ENCODE peak calls at places on chromosomes 6 and 20, in ten cellular contexts. Q is CD14-positive monocyte, W is Calu3, X is GM06990, E is AG09319, M is endothelial cell, G is fibroblast of pulmonary artery, H is lung, V is IMR-90, B is epithelial cell of esophagus. A is an unnamed sample.

GRCh38 chr6:22296067-22296466 is 769 bp downstream of the PRL start:
- DNase-seq in Q (no peak), W (no peak), X (no peak), E (no peak), M (no peak), G (no peak), H (no peak), V (no peak), B (no peak), A (no peak)

GRCh38 chr6:225121-225721 is 67.1 kb upstream of the DUSP22 start:
- DNase-seq in Q (peak), W (no peak), X (peak), E (no peak), M (peak), G (peak), H (no peak), V (no peak), B (peak), A (no peak)

GRCh38 chr6:43971776-43972126 is 155.5 kb downstream of the MRPL14 start:
- DNase-seq in Q (no peak), W (no peak), X (no peak), E (no peak), M (no peak), G (no peak), H (no peak), V (no peak), B (no peak), A (no peak)

GRCh38 chr6:8556370-8557018 is 121.1 kb upstream of the SLC35B3 start:
- DNase-seq in Q (no peak), W (no peak), X (no peak), E (no peak), M (no peak), G (peak), H (no peak), V (peak), B (peak), A (no peak)

GRCh38 chr6:46190889-46191288 is 20.1 kb upstream of the ENPP5 start:
- DNase-seq in Q (no peak), W (no peak), X (no peak), E (no peak), M (no peak), G (no peak), H (no peak), V (no peak), B (no peak), A (no peak)

GRCh38 chr20:35166242-35166830 is 5.5 kb upstream of the PROCR start:
- DNase-seq in Q (no peak), W (no peak), X (no peak), E (no peak), M (peak), G (peak), H (peak), V (no peak), B (no peak), A (no peak)

GRCh38 chr20:25355191-25355590 is 35.4 kb downstream of the ABHD12 start:
- DNase-seq in Q (no peak), W (no peak), X (no peak), E (no peak), M (no peak), G (no peak), H (no peak), V (no peak), B (no peak), A (no peak)

GRCh38 chr20:17438436-17439039 is 92.6 kb downstream of the BFSP1 start:
- DNase-seq in Q (no peak), W (no peak), X (no peak), E (no peak), M (no peak), G (no peak), H (no peak), V (no peak), B (no peak), A (no peak)

GRCh38 chr6:154509421-154510143 is 903 bp downstream of the CNKSR3 start:
- DNase-seq in Q (no peak), W (peak), X (peak), E (no peak), M (peak), G (peak), H (no peak), V (no peak), B (peak), A (peak)

GRCh38 chr20:24153101-24154040 is 164.8 kb upstream of the GGTLC1 start:
- DNase-seq in Q (no peak), W (no peak), X (no peak), E (no peak), M (no peak), G (no peak), H (no peak), V (no peak), B (no peak), A (no peak)

GRCh38 chr6:105900120-105900937 is 185.8 kb upstream of the PRDM1 start:
- DNase-seq in Q (no peak), W (no peak), X (no peak), E (peak), M (peak), G (peak), H (no peak), V (peak), B (peak), A (no peak)

GRCh38 chr6:115838763-115839401 is 221.8 kb downstream of the FRK start:
- DNase-seq in Q (no peak), W (peak), X (no peak), E (no peak), M (peak), G (peak), H (no peak), V (peak), B (peak), A (peak)

GRCh38 chr6:19465760-19466159 is 371.4 kb upstream of the ID4 start:
- DNase-seq in Q (no peak), W (no peak), X (no peak), E (peak), M (no peak), G (peak), H (no peak), V (peak), B (peak), A (no peak)

GRCh38 chr6:32852844-32853540 is 512 bp downstream of the TAP1 start:
- DNase-seq in Q (no peak), W (peak), X (no peak), E (no peak), M (peak), G (peak), H (peak), V (peak), B (peak), A (peak)

GRCh38 chr6:32885698-32886286 is 31.8 kb downstream of the PSMB9 start:
- DNase-seq in Q (no peak), W (no peak), X (peak), E (peak), M (no peak), G (peak), H (no peak), V (peak), B (peak), A (no peak)

GRCh38 chr6:16372029-16372776 is 133.8 kb downstream of the GMPR start:
- DNase-seq in Q (no peak), W (no peak), X (no peak), E (no peak), M (no peak), G (peak), H (no peak), V (no peak), B (no peak), A (no peak)

DNA sequence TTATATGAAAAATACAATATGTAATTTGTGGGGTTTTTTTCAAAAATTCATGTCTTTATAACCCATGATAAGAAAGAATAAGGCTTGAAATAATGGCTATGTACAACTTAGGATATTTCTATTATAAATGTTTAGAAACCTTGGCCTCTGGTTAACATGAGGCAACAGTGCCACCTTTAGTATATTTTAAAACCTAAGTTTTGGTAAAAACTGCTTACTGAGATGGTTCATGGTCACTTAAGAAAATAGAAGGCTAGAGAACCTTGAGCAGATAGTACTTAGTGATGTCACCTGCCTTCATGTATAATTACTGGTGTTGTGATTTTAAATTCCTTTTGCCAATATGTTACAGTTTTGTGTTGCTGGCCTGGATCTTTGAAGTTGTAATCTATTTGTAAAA is 176.5 kb downstream of the ADGB start:
- DNase-seq in Q (no peak), W (no peak), X (no peak), E (no peak), M (no peak), G (peak), H (no peak), V (no peak), B (no peak), A (no peak)
- TF ChIP-seq CTCF in Q (no peak), W (no peak), X (no peak), E (no peak), M (no peak), G (no peak), H (no peak), V (no peak), B (no peak), A (no peak)

GRCh38 chr6:4370066-4370465 is 234.7 kb upstream of the ECI2 start:
- DNase-seq in Q (no peak), W (no peak), X (no peak), E (peak), M (no peak), G (peak), H (no peak), V (peak), B (peak), A (no peak)
- TF ChIP-seq CTCF in Q (no peak), W (no peak), X (no peak), E (no peak), M (no peak), G (peak), H (no peak), V (no peak), B (no peak), A (no peak)

GRCh38 chr6:38492031-38492430 is 147.7 kb downstream of the BTBD9 start:
- DNase-seq in Q (no peak), W (no peak), X (no peak), E (no peak), M (no peak), G (no peak), H (no peak), V (no peak), B (no peak), A (no peak)
- TF ChIP-seq CTCF in Q (no peak), W (no peak), X (no peak), E (no peak), M (no peak), G (no peak), H (no peak), V (no peak), B (no peak), A (no peak)

GRCh38 chr6:31271641-31272357 is at the start of gene HLA-C:
- DNase-seq in Q (peak), W (peak), X (peak), E (peak), M (peak), G (peak), H (peak), V (peak), B (peak), A (peak)
- TF ChIP-seq CTCF in Q (no peak), W (no peak), X (peak), E (peak), M (no peak), G (peak), H (no peak), V (peak), B (no peak), A (no peak)

GRCh38 chr6:122482750-122483080 is 11.1 kb upstream of the SERINC1 start:
- DNase-seq in Q (no peak), W (no peak), X (no peak), E (no peak), M (no peak), G (no peak), H (no peak), V (no peak), B (no peak), A (no peak)
- TF ChIP-seq CTCF in Q (no peak), W (no peak), X (no peak), E (no peak), M (no peak), G (no peak), H (no peak), V (no peak), B (no peak), A (no peak)

GRCh38 chr6:143301204-143301603 is 149.3 kb downstream of the ADAT2 start:
- DNase-seq in Q (no peak), W (no peak), X (no peak), E (no peak), M (no peak), G (no peak), H (no peak), V (no peak), B (no peak), A (no peak)

GRCh38 chr6:143294265-143294664 is 156.2 kb downstream of the ADAT2 start:
- DNase-seq in Q (no peak), W (no peak), X (no peak), E (no peak), M (no peak), G (no peak), H (no peak), V (no peak), B (no peak), A (no peak)

GRCh38 chr6:143295904-143296303 is 154.6 kb downstream of the ADAT2 start:
- DNase-seq in Q (no peak), W (no peak), X (no peak), E (no peak), M (no peak), G (no peak), H (no peak), V (no peak), B (no peak), A (no peak)

GRCh38 chr6:143293526-143293925 is 157.0 kb downstream of the ADAT2 start:
- DNase-seq in Q (no peak), W (no peak), X (no peak), E (no peak), M (no peak), G (no peak), H (no peak), V (no peak), B (no peak), A (no peak)

GRCh38 chr6:143299253-143300166 is 151.0 kb downstream of the ADAT2 start:
- DNase-seq in Q (no peak), W (no peak), X (peak), E (no peak), M (no peak), G (no peak), H (no peak), V (no peak), B (no peak), A (no peak)
- TF ChIP-seq CTCF in Q (no peak), W (no peak), X (peak), E (no peak), M (no peak), G (no peak), H (no peak), V (no peak), B (no peak), A (peak)

DNA sequence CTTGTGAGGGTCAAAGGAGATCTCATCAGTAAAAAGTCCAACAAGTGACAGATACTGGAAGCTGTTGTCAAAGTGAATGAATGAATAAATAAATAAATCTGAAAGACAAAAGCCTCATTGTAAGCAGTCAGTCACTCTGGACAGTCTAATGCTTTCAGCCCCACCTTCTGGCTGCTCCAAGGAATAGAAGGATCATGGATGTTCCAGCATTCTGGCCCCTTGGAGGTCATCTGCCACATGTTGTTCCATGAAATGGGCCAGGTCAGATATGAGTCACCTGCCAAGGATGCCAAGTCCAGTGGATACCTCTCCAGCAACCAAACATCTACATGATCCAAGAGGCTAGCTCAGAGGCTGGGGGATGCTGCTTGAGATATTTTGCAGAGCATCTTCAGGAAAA is 185.6 kb downstream of the BMP7 start:
- DNase-seq in Q (no peak), W (no peak), X (no peak), E (no peak), M (no peak), G (no peak), H (no peak), V (no peak), B (no peak), A (no peak)
- TF ChIP-seq CTCF in Q (no peak), W (no peak), X (no peak), E (peak), M (no peak), G (no peak), H (no peak), V (no peak), B (no peak), A (no peak)

GRCh38 chr6:110341671-110342304 is 16.4 kb downstream of the METTL24 start:
- DNase-seq in Q (no peak), W (peak), X (no peak), E (no peak), M (peak), G (peak), H (no peak), V (peak), B (no peak), A (no peak)
- TF ChIP-seq CTCF in Q (no peak), W (peak), X (peak), E (peak), M (peak), G (peak), H (no peak), V (peak), B (no peak), A (no peak)

DNA sequence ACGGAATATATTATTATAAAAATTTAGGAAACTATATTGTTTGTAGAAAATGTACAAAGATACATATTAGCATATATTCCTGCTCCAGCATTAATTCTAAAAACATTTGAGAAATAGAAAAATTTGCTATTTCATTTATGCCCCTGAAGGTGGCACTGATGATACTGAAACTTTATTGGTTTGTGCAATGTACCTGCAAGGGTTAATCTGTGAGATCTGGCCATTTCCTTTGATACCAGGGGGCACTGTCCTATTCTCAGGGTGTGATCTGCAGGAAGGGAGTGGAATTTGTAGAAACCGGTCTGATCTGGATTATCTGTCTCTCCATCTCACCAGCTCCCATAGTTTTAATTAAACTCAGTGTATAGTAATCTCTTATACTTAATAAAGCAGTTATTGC is 625.1 kb upstream of the IMPG1 start:
- DNase-seq in Q (no peak), W (no peak), X (no peak), E (no peak), M (no peak), G (peak), H (no peak), V (peak), B (peak), A (no peak)
- TF ChIP-seq CTCF in Q (no peak), W (no peak), X (no peak), E (no peak), M (peak), G (peak), H (no peak), V (peak), B (no peak), A (no peak)

DNA sequence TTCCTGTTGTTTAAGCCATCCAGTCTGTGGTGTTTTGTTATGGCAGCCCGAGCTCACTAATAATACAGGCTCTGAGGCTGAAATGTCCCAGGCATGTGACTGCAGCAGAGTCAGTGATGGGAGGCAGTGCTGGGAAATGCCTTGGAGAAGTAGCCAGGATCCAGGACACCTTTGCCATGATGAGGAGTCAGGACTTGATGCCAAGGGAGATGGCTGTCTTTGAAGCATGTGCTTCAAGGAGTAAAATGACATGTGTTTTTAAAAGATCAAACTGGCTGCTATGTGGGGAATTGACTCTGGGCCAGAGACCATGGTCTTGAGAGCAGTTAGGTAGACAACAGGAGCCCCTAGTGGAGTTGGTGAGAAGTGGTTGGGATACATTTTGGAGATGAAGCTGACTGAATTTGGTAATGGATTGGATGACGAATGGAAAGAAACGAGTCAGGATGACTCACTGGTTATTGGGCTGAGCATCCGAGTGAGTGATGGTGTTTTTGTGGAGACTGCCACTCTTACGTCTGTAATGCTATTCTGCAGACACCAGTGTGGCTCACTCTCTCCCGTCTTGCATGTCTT is 322.2 kb downstream of the PLCB1 start:
- DNase-seq in Q (peak), W (no peak), X (no peak), E (peak), M (no peak), G (peak), H (no peak), V (peak), B (peak), A (no peak)
- TF ChIP-seq CTCF in Q (peak), W (no peak), X (peak), E (peak), M (peak), G (peak), H (no peak), V (peak), B (no peak), A (no peak)